ENCODE peak calls at places on chromosomes 11 and 22, in ten cellular contexts. V is SK-N-MC, P is stomach, B is breast epithelium, O is suprapubic skin, R is GM12892, F is K562, C is upper lobe of left lung, G is spleen, E is HCT116. N is an unnamed sample.

GRCh38 chr22:34847072-34847471 is 218.9 kb upstream of the ISX start:
- DNase-seq in V (no peak), P (no peak), B (no peak), O (no peak), R (no peak), F (no peak), C (no peak), G (no peak), E (no peak), N (no peak)

GRCh38 chr11:72441647-72442267 is 7.4 kb upstream of the CLPB start:
- DNase-seq in V (no peak), P (no peak), B (no peak), O (no peak), R (no peak), F (no peak), C (no peak), G (no peak), E (no peak), N (no peak)

GRCh38 chr11:57123590-57123989 is 58.2 kb upstream of the LRRC55 start:
- DNase-seq in V (no peak), P (no peak), B (no peak), O (no peak), R (no peak), F (no peak), C (no peak), G (peak), E (no peak), N (no peak)

GRCh38 chr11:69682681-69683326 is 7.7 kb upstream of the LTO1 start:
- DNase-seq in V (no peak), P (no peak), B (no peak), O (no peak), R (no peak), F (no peak), C (no peak), G (peak), E (no peak), N (no peak)

GRCh38 chr11:94130589-94131362 is 2.1 kb downstream of the PANX1 start:
- DNase-seq in V (no peak), P (no peak), B (no peak), O (no peak), R (no peak), F (no peak), C (no peak), G (no peak), E (no peak), N (no peak)

GRCh38 chr11:27064086-27064485 is 23.5 kb downstream of the BBOX1 start:
- DNase-seq in V (no peak), P (no peak), B (no peak), O (no peak), R (no peak), F (no peak), C (no peak), G (no peak), E (no peak), N (no peak)

GRCh38 chr22:33706100-33706499 is 214.2 kb downstream of the LARGE1 start:
- DNase-seq in V (no peak), P (no peak), B (no peak), O (no peak), R (no peak), F (no peak), C (no peak), G (no peak), E (no peak), N (no peak)

GRCh38 chr11:14908214-14908880 is 16.3 kb upstream of the CYP2R1 start:
- DNase-seq in V (peak), P (no peak), B (no peak), O (no peak), R (no peak), F (peak), C (no peak), G (no peak), E (peak), N (peak)

GRCh38 chr11:69437001-69437875 is 44.2 kb upstream of the LINC01488 start:
- DNase-seq in V (no peak), P (no peak), B (no peak), O (no peak), R (no peak), F (no peak), C (peak), G (peak), E (no peak), N (no peak)

GRCh38 chr11:11502303-11502828 is 119.4 kb downstream of the GALNT18 start:
- DNase-seq in V (no peak), P (no peak), B (no peak), O (no peak), R (no peak), F (no peak), C (no peak), G (no peak), E (no peak), N (no peak)

GRCh38 chr11:116581349-116581748 is 191.4 kb downstream of the BUD13 start:
- DNase-seq in V (no peak), P (no peak), B (no peak), O (no peak), R (no peak), F (no peak), C (no peak), G (no peak), E (no peak), N (no peak)

GRCh38 chr11:62603072-62603408 is 1.4 kb upstream of the MTA2 start:
- DNase-seq in V (no peak), P (no peak), B (no peak), O (no peak), R (no peak), F (no peak), C (no peak), G (no peak), E (no peak), N (no peak)

GRCh38 chr11:65779919-65780769 is 632 bp downstream of the AP5B1 start:
- DNase-seq in V (no peak), P (peak), B (peak), O (peak), R (peak), F (peak), C (peak), G (peak), E (peak), N (peak)
- TF ChIP-seq POLR2AphosphoS5 in V (peak), P (peak), B (peak), O (no peak), R (no peak), F (peak), C (peak), G (peak), E (peak), N (peak)

GRCh38 chr11:128523616-128524015 is 63.7 kb downstream of the ETS1 start:
- DNase-seq in V (no peak), P (no peak), B (no peak), O (no peak), R (no peak), F (no peak), C (no peak), G (no peak), E (no peak), N (no peak)

GRCh38 chr11:128521697-128522062 is 65.7 kb downstream of the ETS1 start:
- DNase-seq in V (no peak), P (no peak), B (no peak), O (no peak), R (no peak), F (no peak), C (peak), G (peak), E (no peak), N (no peak)

GRCh38 chr11:128520886-128521696 is 66.3 kb downstream of the ETS1 start:
- DNase-seq in V (no peak), P (no peak), B (no peak), O (no peak), R (no peak), F (no peak), C (no peak), G (peak), E (no peak), N (no peak)

GRCh38 chr11:128522943-128523518 is 64.3 kb downstream of the ETS1 start:
- DNase-seq in V (no peak), P (no peak), B (no peak), O (no peak), R (no peak), F (no peak), C (no peak), G (no peak), E (no peak), N (no peak)

GRCh38 chr11:128522063-128522942 is 65.1 kb downstream of the ETS1 start:
- DNase-seq in V (no peak), P (peak), B (peak), O (peak), R (peak), F (peak), C (peak), G (peak), E (peak), N (peak)
- TF ChIP-seq POLR2AphosphoS5 in V (peak), P (peak), B (peak), O (peak), R (peak), F (no peak), C (peak), G (peak), E (peak), N (peak)

DNA sequence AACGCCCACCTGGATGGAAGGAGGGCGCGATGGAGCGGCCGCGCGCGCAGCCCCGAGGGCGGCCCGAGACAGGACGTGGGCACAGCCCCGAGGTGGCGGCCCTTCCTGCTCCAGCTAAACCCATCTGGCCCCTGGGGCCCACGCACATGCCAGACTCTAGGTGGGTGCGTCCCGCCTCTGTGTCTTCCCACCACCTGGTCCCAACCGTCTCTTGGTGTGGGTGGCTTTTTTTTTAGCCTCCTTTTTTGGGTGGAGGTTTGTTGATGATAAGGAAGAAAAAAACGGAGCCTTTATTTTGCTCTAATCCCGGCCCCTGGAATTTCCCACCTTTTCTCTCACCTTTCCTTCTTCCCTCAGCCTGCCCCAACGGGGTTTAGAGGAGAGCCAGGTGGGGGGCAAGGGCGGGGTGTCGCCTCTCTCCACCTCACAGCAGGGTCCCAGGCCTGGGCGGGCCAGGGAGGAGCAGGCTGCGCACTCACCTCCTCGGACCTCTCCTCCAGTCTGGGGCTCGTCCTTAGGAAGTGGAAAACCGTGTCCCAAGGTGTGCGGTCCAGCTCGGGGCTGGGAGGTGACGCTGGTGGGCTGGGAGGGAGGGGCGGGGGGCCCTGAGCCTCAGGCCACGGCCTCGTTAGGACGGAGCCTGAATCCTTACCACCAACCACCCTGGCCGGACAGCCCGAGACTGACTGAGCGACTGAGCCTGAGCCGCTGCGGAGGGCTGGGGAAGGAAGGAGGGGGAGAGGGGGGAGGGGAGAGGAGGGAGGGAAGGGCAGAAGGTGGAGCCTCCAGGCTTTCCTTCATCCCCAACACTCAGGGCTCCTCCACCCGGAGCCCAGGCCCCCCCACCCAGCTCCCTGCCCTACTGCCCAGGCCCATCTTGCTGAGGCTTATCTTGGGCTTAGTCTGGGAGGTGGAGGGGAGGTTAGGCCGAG is at the start of gene SOX10:
- DNase-seq in V (no peak), P (no peak), B (peak), O (no peak), R (no peak), F (no peak), C (no peak), G (no peak), E (no peak), N (no peak)
- TF ChIP-seq POLR2AphosphoS5 in V (no peak), P (no peak), B (no peak), O (no peak), R (no peak), F (no peak), C (no peak), G (no peak), E (no peak), N (no peak)

DNA sequence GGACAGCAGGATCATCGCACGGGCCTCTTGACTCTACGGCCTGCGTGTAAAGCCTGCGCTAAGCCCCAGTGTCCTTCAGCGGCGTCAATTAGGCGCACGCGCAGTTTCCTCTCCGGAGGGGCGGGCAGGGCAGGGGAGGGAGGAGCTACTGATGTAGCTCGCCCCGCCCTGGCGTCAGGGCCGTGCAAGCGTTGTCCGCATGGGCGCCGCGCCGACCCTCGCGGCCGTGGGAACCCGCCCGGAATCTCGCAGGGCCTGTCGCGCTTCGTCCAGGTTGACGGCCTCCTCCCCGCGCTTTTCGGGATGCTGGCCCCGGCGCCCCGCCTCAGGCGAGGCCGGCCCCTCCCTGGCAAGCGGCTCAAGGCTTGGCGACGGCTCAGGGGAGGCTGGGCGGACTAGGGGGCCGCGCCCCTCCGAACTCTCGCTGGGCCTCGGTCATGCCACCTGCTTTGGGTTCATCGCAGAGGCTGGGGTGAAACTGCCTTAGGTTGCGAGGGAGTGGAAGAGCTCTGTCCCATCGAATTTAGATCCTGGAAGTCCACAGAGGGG is 61.1 kb downstream of the ST3GAL4 start:
- DNase-seq in V (no peak), P (peak), B (peak), O (peak), R (peak), F (no peak), C (peak), G (peak), E (no peak), N (no peak)
- TF ChIP-seq POLR2AphosphoS5 in V (no peak), P (peak), B (no peak), O (no peak), R (no peak), F (no peak), C (no peak), G (peak), E (no peak), N (no peak)

GRCh38 chr11:34251640-34251980 is 106.2 kb downstream of the ABTB2 start:
- DNase-seq in V (no peak), P (no peak), B (no peak), O (no peak), R (no peak), F (no peak), C (no peak), G (no peak), E (no peak), N (no peak)

GRCh38 chr11:34252015-34252414 is 105.8 kb downstream of the ABTB2 start:
- DNase-seq in V (no peak), P (no peak), B (no peak), O (no peak), R (no peak), F (no peak), C (no peak), G (no peak), E (no peak), N (no peak)

GRCh38 chr11:34249439-34250073 is 108.3 kb downstream of the ABTB2 start:
- DNase-seq in V (no peak), P (no peak), B (no peak), O (no peak), R (no peak), F (no peak), C (no peak), G (no peak), E (no peak), N (no peak)

GRCh38 chr11:34252651-34253050 is 105.2 kb downstream of the ABTB2 start:
- DNase-seq in V (no peak), P (no peak), B (no peak), O (no peak), R (no peak), F (no peak), C (no peak), G (no peak), E (no peak), N (no peak)

DNA sequence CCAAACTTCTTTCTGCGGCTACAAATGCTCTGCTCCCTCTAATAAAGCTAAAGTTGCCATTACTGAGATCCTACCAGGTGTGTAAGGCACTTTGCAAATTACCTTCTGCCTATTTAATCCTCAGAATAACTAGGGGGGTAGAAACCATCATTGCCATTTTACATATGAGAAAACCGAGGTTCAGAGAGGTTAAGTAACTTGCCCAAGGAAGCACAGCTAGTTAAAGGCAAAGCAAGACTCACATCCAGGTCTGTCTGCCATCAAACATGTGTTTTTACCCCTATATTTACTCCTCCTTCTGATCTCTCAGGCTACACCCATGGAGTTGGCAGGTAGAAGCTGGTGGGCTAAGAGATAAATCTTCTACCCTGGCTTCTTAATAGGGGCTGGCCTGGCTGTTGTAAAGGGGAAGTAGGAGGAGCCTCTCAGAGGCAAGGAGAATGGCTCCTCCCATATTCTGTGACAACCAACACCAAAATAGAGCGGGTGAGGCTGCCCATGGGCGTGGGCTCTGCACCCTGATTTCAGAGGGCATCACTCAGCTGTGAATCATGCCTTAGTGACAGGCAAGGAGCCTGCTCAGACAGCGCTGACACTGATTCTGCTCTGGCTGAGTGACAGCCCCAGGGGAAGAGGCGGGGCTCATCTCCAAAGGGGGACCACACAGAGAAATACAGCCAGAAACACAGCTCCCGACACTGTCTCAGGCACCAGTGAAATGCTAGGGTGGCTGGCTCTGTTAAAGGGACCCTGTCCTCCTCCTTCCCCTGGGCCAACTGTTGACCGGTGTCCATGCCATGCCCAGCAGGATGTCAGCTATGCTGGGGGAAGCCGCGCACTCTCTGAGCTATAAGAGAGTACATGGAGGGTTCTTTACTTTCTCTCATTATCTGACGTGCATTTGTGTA is 106.8 kb downstream of the ABTB2 start:
- DNase-seq in V (no peak), P (peak), B (no peak), O (no peak), R (peak), F (peak), C (no peak), G (peak), E (peak), N (peak)
- TF ChIP-seq POLR2AphosphoS5 in V (no peak), P (peak), B (no peak), O (no peak), R (no peak), F (no peak), C (no peak), G (peak), E (peak), N (no peak)

GRCh38 chr22:43897751-43898261 is 6.0 kb upstream of the PNPLA5 start:
- DNase-seq in V (no peak), P (no peak), B (no peak), O (no peak), R (no peak), F (no peak), C (no peak), G (no peak), E (no peak), N (no peak)
- TF ChIP-seq POLR2AphosphoS5 in V (no peak), P (no peak), B (no peak), O (no peak), R (no peak), F (no peak), C (no peak), G (no peak), E (no peak), N (no peak)

GRCh38 chr11:22674470-22675426 is 8.3 kb downstream of the GAS2 start:
- DNase-seq in V (no peak), P (peak), B (no peak), O (no peak), R (no peak), F (no peak), C (no peak), G (no peak), E (no peak), N (no peak)
- TF ChIP-seq POLR2AphosphoS5 in V (no peak), P (no peak), B (no peak), O (no peak), R (no peak), F (no peak), C (no peak), G (no peak), E (no peak), N (no peak)

GRCh38 chr11:12693485-12694181 is 19.4 kb downstream of the TEAD1 start:
- DNase-seq in V (peak), P (peak), B (peak), O (no peak), R (no peak), F (no peak), C (peak), G (no peak), E (peak), N (no peak)
- TF ChIP-seq POLR2AphosphoS5 in V (no peak), P (peak), B (peak), O (no peak), R (no peak), F (no peak), C (peak), G (peak), E (peak), N (no peak)

DNA sequence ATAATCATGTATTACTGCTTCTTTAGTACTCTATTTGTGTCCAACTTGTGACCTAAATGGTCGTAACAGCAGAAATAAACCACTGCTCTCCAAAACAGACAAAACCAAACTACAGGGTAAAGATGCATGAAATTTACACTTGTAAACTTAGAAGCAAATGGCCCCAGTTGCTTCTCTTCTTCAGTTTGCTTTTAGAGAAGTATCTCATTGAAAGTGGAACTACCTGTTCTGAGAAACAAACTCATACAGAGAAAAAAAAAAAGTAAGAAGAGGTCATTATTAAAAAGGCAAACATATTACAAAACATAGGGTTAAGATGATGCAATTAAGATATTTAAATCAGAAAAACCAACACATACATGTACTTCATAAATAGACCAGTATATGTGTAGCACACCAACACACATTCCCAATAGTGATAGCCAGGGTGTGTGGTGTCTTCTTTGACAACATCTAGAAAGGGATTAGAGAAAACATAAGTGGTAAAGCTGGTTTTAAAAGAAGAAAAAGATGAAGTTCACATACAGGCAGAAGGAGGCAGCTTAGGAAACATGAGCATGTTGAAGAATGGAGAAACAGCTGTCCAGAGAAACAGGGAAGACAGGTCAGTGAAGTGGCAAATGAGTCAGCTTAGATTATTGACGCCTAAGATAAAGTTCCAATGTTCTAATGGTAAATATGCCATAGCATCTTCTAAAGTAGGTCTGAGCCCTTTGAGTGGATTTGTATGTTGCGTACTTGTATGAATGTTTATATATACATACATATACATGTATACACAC is 844.7 kb upstream of the CCDC90B start:
- DNase-seq in V (no peak), P (no peak), B (no peak), O (no peak), R (no peak), F (no peak), C (no peak), G (no peak), E (no peak), N (no peak)
- TF ChIP-seq POLR2AphosphoS5 in V (no peak), P (no peak), B (no peak), O (no peak), R (no peak), F (no peak), C (no peak), G (no peak), E (no peak), N (no peak)